ENCODE peak calls at places on chromosomes 12 and 14, in four cellular contexts. T, G, O and E are unnamed samples. For H3K9me3 and H3K4me1, the result is how much of the 10 kb centered on the place peaks cover.

GRCh38 chr12:22234561-22234960 is 99.9 kb downstream of the ST8SIA1 start:
- DNase-seq in T (no peak), G (no peak), O (no peak), E (no peak)

GRCh38 chr12:129063600-129063999 is 210.3 kb downstream of the GLT1D1 start:
- DNase-seq in T (no peak), G (no peak), O (no peak), E (no peak)

GRCh38 chr12:104177663-104178501 is 37.7 kb upstream of the TXNRD1 start:
- DNase-seq in T (peak), G (peak), O (no peak), E (no peak)

GRCh38 chr12:19872745-19873144 is 433.5 kb downstream of the AEBP2 start:
- DNase-seq in T (no peak), G (no peak), O (no peak), E (no peak)

GRCh38 chr14:53472306-53472705 is 319.2 kb upstream of the DDHD1 start:
- DNase-seq in T (no peak), G (no peak), O (no peak), E (no peak)

GRCh38 chr12:53212931-53213330 is 5.9 kb upstream of the ITGB7 start:
- DNase-seq in T (no peak), G (no peak), O (no peak), E (no peak)

GRCh38 chr12:102567031-102567985 is 86.9 kb upstream of the IGF1 start:
- DNase-seq in T (no peak), G (no peak), O (no peak), E (no peak)

GRCh38 chr14:23076785-23077408 is 18.0 kb downstream of the ACIN1 start:
- DNase-seq in T (no peak), G (no peak), O (no peak), E (peak)

GRCh38 chr12:2959508-2960431 is 573 bp downstream of the TEAD4 start:
- DNase-seq in T (peak), G (peak), O (peak), E (no peak)

GRCh38 chr14:101347893-101348777 is 213.2 kb upstream of the DIO3 start:
- DNase-seq in T (no peak), G (peak), O (no peak), E (no peak)

GRCh38 chr12:72146495-72146894 is 125.7 kb upstream of the TRHDE start:
- DNase-seq in T (no peak), G (no peak), O (no peak), E (no peak)

GRCh38 chr12:117045175-117045997 is 53.8 kb downstream of the TESC start:
- DNase-seq in T (no peak), G (no peak), O (no peak), E (no peak)

GRCh38 chr14:77140343-77140936 is 1.2 kb downstream of the ZDHHC22 start:
- DNase-seq in T (no peak), G (no peak), O (no peak), E (no peak)
- H3K4me3 ChIP-seq in T (no peak), G (peak), O (peak), E (no peak)

DNA sequence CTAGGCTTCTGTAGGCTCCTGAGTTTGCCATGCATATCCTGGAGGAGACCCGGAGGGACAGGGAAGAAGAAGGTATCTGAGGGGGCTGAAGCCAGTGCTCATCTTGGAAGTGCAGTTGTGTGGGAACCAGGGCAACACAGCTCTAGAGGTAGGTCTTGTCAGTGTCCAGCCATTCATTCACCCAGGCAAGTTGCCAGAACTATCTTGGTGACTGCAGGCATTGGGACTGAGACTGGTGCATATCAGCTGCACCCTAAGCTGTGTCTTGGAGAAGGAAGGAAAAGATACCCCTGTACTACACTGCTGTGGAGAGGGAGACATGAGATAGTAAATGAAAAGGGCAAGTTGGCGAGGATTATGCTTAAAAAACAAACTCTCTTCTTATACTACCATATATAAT is 4.9 kb upstream of the WIF1 start:
- DNase-seq in T (no peak), G (no peak), O (no peak), E (no peak)
- H3K9me3 ChIP-seq in T (under half), G (under half), O (under half), E (under half)

GRCh38 chr12:50614167-50614762 is 109.5 kb downstream of the DIP2B start:
- DNase-seq in T (no peak), G (no peak), O (no peak), E (no peak)

GRCh38 chr12:50617657-50618056 is 112.9 kb downstream of the DIP2B start:
- DNase-seq in T (no peak), G (no peak), O (no peak), E (no peak)

GRCh38 chr12:50612882-50613281 is 108.1 kb downstream of the DIP2B start:
- DNase-seq in T (no peak), G (no peak), O (no peak), E (no peak)

GRCh38 chr12:50613463-50613862 is 108.7 kb downstream of the DIP2B start:
- DNase-seq in T (no peak), G (no peak), O (no peak), E (no peak)

GRCh38 chr12:50615534-50616296 is 110.9 kb downstream of the DIP2B start:
- DNase-seq in T (no peak), G (no peak), O (no peak), E (no peak)
- H3K4me1 ChIP-seq in T (under half), G (half or more), O (under half), E (under half)

GRCh38 chr12:7061596-7061995 is 1.1 kb downstream of the C1S start:
- DNase-seq in T (no peak), G (no peak), O (no peak), E (no peak)
- H3K4me3 ChIP-seq in T (peak), G (peak), O (no peak), E (no peak)

GRCh38 chr12:93921511-93921910 is 226.9 kb upstream of the PLXNC1 start:
- DNase-seq in T (no peak), G (no peak), O (no peak), E (no peak)
- H3K9me3 ChIP-seq in T (under half), G (under half), O (under half), E (under half)

GRCh38 chr14:69820991-69821390 is 23.9 kb upstream of the SLC10A1 start:
- DNase-seq in T (no peak), G (no peak), O (no peak), E (no peak)
- H3K4me1 ChIP-seq in T (under half), G (under half), O (under half), E (under half)

GRCh38 chr12:100716658-100716948 is 78.0 kb upstream of the ANO4 start:
- DNase-seq in T (no peak), G (no peak), O (peak), E (no peak)
- H3K4me3 ChIP-seq in T (peak), G (peak), O (no peak), E (no peak)